ENCODE peak calls at places on chromosome 14, in six cellular contexts. T is choroid plexus epithelial cell; Z is NCI-H1105; R is activated naive CD8-positive, alpha-beta T cell treated with anti-CD3 and anti-CD28 coated beads, Interleukin-2, amount 50 U/mL, for 24 hours; K is NCI-H446; B is mesenchymal stem cell. O is an unnamed sample.

GRCh38 chr14:92461891-92462290 is 51.7 kb upstream of the RIN3 start:
- DNase-seq in R (no peak), Z (no peak), T (no peak), B (no peak), K (no peak), O (no peak)

GRCh38 chr14:56659964-56660551 is 80.5 kb downstream of the TMEM260 start:
- DNase-seq in T (peak), R (no peak), Z (peak), K (peak), B (peak), O (no peak)

GRCh38 chr14:104758981-104759975 is 6.3 kb downstream of the SIVA1 start:
- DNase-seq in R (no peak), K (no peak), B (no peak), Z (no peak), T (no peak), O (no peak)

GRCh38 chr14:23285530-23286019 is 357 bp downstream of the HOMEZ start:
- DNase-seq in T (no peak), R (no peak), Z (no peak), K (no peak), B (no peak), O (peak)

GRCh38 chr14:31241450-31242114 is 34.0 kb upstream of the HECTD1 start:
- DNase-seq in Z (no peak), R (no peak), T (peak), K (no peak), B (peak), O (no peak)

GRCh38 chr14:41629876-41630275 is 23.2 kb downstream of the LRFN5 start:
- DNase-seq in B (no peak), K (no peak), R (no peak), Z (no peak), T (no peak), O (no peak)

GRCh38 chr14:94120667-94121335 is 8.6 kb downstream of the IFI27L2 start:
- DNase-seq in K (no peak), T (no peak), Z (no peak), R (no peak), B (peak), O (no peak)

GRCh38 chr14:51395361-51395849 is 155.4 kb downstream of the TMX1 start:
- DNase-seq in B (peak), T (peak), K (peak), R (no peak), Z (peak), O (no peak)

GRCh38 chr14:30861200-30861599 is 13.2 kb upstream of the COCH start:
- DNase-seq in Z (no peak), B (no peak), R (no peak), T (no peak), K (no peak), O (no peak)

O was measured in DND-41.